ENCODE peak calls at places on chromosome 14, in nine cellular contexts. O is prostate gland, J is SK-N-SH, I is stomach, F is transverse colon, N is suprapubic skin, E is GM23338, V is GM12878, L is spleen. U is an unnamed sample.
A peak's percentile ranks its signal among the peaks of the same experiment; 100 is the strongest.

GRCh38 chr14:89908712-89909450 is 45.6 kb downstream of the EFCAB11 start:
- DNase-seq in L (no peak), J (no peak), O (no peak), N (no peak), V (no peak), F (no peak), I (no peak), E (no peak), U (no peak)

GRCh38 chr14:106024983-106025604 is 498.7 kb downstream of the TMEM121 start:
- DNase-seq in V (no peak), N (no peak), I (no peak), J (no peak), O (no peak), L (no peak), E (no peak), F (no peak), U (no peak)

GRCh38 chr14:92960706-92961566 is 38.0 kb downstream of the CHGA start:
- DNase-seq in O (peak; percentile 65), E (no peak), L (peak; percentile 61), N (no peak), F (no peak), V (no peak), J (no peak), I (no peak), U (no peak)

GRCh38 chr14:99156026-99156425 is 116.0 kb downstream of the BCL11B start:
- DNase-seq in N (peak; percentile 36), O (no peak), E (no peak), I (peak; percentile 15), F (no peak), J (no peak), V (no peak), L (no peak), U (no peak)

GRCh38 chr14:41922014-41922413 is 315.3 kb downstream of the LRFN5 start:
- DNase-seq in L (no peak), I (no peak), O (no peak), N (no peak), V (no peak), F (no peak), J (no peak), E (no peak), U (no peak)

GRCh38 chr14:101917413-101918124 is 46.8 kb upstream of the DYNC1H1 start:
- DNase-seq in J (no peak), V (no peak), I (no peak), F (no peak), E (peak; percentile 34), L (peak; percentile 45), N (peak; percentile 49), O (no peak), U (no peak)

GRCh38 chr14:89283327-89284060 is 133.5 kb downstream of the FOXN3 start:
- DNase-seq in L (no peak), O (no peak), N (peak; percentile 38), V (no peak), I (no peak), F (no peak), E (no peak), J (no peak), U (no peak)

GRCh38 chr14:70622111-70622712 is 19.5 kb upstream of the TTC9 start:
- DNase-seq in N (no peak), F (peak; percentile 52), J (peak; percentile 56), O (peak; percentile 47), L (no peak), V (no peak), I (peak; percentile 66), E (peak; percentile 91), U (no peak)

GRCh38 chr14:28983279-28983678 is 216.7 kb downstream of the FOXG1 start:
- DNase-seq in I (no peak), N (no peak), O (no peak), L (no peak), J (no peak), F (no peak), E (no peak), V (no peak), U (no peak)

GRCh38 chr14:97270308-97270707 is 473.1 kb downstream of the VRK1 start:
- DNase-seq in V (no peak), E (no peak), L (no peak), O (no peak), I (no peak), N (no peak), F (no peak), J (no peak), U (no peak)

GRCh38 chr14:86035882-86036281 is 505.9 kb downstream of the FLRT2 start:
- DNase-seq in L (no peak), E (peak; percentile 75), N (no peak), J (peak; percentile 19), F (no peak), O (no peak), I (no peak), V (no peak), U (no peak)

GRCh38 chr14:42112108-42112507 is 505.4 kb downstream of the LRFN5 start:
- DNase-seq in N (no peak), E (no peak), V (no peak), O (no peak), L (no peak), I (no peak), J (no peak), F (no peak), U (no peak)

GRCh38 chr14:89242871-89243270 is 174.2 kb downstream of the FOXN3 start:
- DNase-seq in I (no peak), E (peak; percentile 55), F (no peak), O (no peak), V (no peak), L (no peak), N (no peak), J (no peak), U (no peak)

GRCh38 chr14:86882818-86883217 is 1110.2 kb downstream of the GALC start:
- DNase-seq in F (no peak), V (no peak), I (no peak), O (no peak), N (no peak), J (no peak), L (no peak), E (no peak), U (no peak)

DNA sequence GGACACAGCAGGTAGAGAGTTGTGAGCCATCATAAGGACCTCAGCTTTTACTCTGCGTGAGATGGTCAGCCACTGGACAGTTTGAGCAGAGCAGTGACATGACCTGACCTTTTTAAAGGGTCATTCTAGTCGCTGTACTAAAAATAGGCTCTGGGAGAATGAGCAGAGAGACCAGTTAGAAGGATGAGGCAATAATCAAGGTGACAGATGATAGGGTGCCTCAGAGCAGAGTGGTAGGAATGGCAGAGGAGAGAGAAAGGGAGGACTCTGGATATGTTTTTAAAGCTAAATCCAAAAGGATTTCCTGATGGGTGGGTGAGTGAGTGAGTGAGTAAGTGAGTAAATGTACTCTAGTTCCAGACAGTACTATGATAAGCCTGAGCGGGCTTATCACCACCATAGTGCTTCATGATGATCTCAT is 83.6 kb upstream of the ARHGAP5 start:
- DNase-seq in E (no peak), V (no peak), N (no peak), L (no peak), J (no peak), O (no peak), I (no peak), F (no peak), U (no peak)
- H3K4me1 ChIP-seq in E (peaks cover 15% of the 10 kb centered on the region), V (no peaks in the 10 kb centered on the region), N (peaks cover 11% of the 10 kb centered on the region), L (peaks cover 16% of the 10 kb centered on the region), J (peaks cover 9% of the 10 kb centered on the region), O (peaks cover 4% of the 10 kb centered on the region), I (no peaks in the 10 kb centered on the region), F (peaks cover 4% of the 10 kb centered on the region), U (no peaks in the 10 kb centered on the region)

GRCh38 chr14:77251870-77252269 is 19.1 kb downstream of the NGB start:
- DNase-seq in L (no peak), E (no peak), I (no peak), F (no peak), V (no peak), O (no peak), N (no peak), J (no peak), U (no peak)
- TF ChIP-seq CTCF in L (no peak), E (no peak), I (no peak), F (no peak), V (no peak), O (no peak), N (no peak), J (no peak), U (no peak)

DNA sequence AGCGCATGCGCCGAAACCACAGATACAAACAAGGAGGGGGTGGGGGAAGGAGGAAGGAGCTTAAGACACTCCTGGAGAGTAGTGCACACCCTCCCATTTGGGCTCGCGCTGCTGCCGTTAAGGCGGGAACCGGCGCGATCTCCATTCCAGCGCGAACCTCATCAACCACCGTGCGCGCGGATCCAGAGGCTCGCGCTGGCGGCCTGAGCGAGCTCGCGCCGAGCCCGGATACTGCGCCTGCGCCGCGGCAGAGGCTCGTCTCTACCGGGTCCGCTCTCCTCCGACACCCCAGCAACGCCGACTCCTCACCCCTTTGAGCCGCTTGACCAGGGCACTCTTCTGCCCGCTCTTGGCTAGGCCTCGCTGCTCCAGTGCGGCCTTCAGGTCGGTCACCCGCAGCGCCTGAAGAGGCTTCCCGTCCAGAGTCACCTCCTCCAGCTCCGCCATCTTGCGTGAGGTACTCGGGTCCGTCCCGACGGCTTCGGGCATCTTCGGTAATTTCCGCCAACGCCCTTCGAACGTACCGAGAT is at the start of gene ACIN1:
- DNase-seq in I (peak; percentile 75), N (peak; percentile 85), E (no peak), F (no peak), J (peak; percentile 82), V (peak; percentile 65), O (peak; percentile 69), L (peak; percentile 99), U (peak; percentile 77)
- TF ChIP-seq POLR2AphosphoS5 in I (no peak), N (peak; percentile 77), E (peak; percentile 69), F (peak; percentile 24), J (peak; percentile 68), V (peak; percentile 90), O (peak; percentile 29), L (peak; percentile 94), U (peak; percentile 94)

GRCh38 chr14:20327005-20327869 is 5.8 kb downstream of the CCNB1IP1 start:
- DNase-seq in L (no peak), E (peak; percentile 77), F (no peak), O (peak; percentile 32), N (no peak), V (peak; percentile 35), J (peak; percentile 55), I (no peak), U (no peak)

GRCh38 chr14:20331048-20331613 is 1.9 kb downstream of the CCNB1IP1 start:
- DNase-seq in N (no peak), V (no peak), I (no peak), L (no peak), E (no peak), J (no peak), O (no peak), F (no peak), U (no peak)

GRCh38 chr14:20328705-20329104 is 4.4 kb downstream of the CCNB1IP1 start:
- DNase-seq in J (no peak), F (no peak), I (no peak), O (no peak), V (no peak), N (no peak), E (no peak), L (no peak), U (no peak)

GRCh38 chr14:20332386-20332945 is 613 bp downstream of the CCNB1IP1 start:
- DNase-seq in I (no peak), E (peak; percentile 31), L (no peak), N (no peak), V (no peak), F (peak; percentile 11), O (peak; percentile 7), J (peak; percentile 21), U (no peak)

DNA sequence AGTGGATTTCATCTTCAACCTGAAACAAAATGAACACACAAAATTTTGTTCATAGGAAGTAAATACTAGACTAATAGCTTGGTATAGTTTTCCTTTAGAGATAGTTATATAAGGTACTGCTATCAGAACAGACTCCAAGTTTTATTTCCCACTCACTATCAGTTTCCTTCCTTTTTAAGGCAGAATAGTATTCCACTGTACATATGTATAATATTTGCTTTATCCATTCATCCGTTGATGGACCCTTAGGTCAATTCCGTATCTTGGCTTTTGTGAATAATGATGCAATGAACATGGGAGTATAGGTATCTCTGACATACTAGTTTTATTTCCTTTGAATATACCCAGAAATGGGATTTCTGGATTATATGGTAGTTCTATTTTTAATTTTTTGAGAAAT is 3.7 kb downstream of the CCNB1IP1 start:
- DNase-seq in V (no peak), F (no peak), J (no peak), L (no peak), I (no peak), N (no peak), E (no peak), O (no peak), U (no peak)
- H3K4me1 ChIP-seq in V (peaks cover 6% of the 10 kb centered on the region), F (peaks cover 5% of the 10 kb centered on the region), J (peaks cover 5% of the 10 kb centered on the region), L (peaks cover 53% of the 10 kb centered on the region), I (peaks cover 6% of the 10 kb centered on the region), N (peaks cover 25% of the 10 kb centered on the region), E (peaks cover 16% of the 10 kb centered on the region), O (no peaks in the 10 kb centered on the region), U (peaks cover 12% of the 10 kb centered on the region)

U was measured in upper lobe of left lung.